ENCODE peak calls at places on chromosome X, in five cellular contexts. F is mucosa of descending colon, I is brain microvascular endothelial cell, B is HFF-Myc, E is uterus. H is an unnamed sample.
A peak's percentile ranks its signal among the peaks of the same experiment; 100 is the strongest.

GRCh38 chrX:123184199-123184857 is at the start of gene GRIA3:
- DNase-seq in F (no peak), I (no peak), B (no peak), E (no peak), H (no peak)

GRCh38 chrX:68807818-68808217 is 21.0 kb upstream of the EFNB1 start:
- DNase-seq in F (no peak), I (no peak), B (no peak), E (no peak), H (no peak)

GRCh38 chrX:22603060-22603459 is 330.3 kb downstream of the CBLL2 start:
- DNase-seq in F (no peak), I (no peak), B (no peak), E (no peak), H (no peak)

GRCh38 chrX:134715930-134716619 is 57.8 kb upstream of the PLAC1 start:
- DNase-seq in F (no peak), I (no peak), B (no peak), E (no peak), H (no peak)

GRCh38 chrX:40733691-40734090 is 1.7 kb downstream of the MED14 start:
- DNase-seq in F (no peak), I (no peak), B (no peak), E (no peak), H (no peak)

GRCh38 chrX:29728639-29729038 is 486.7 kb upstream of the MAGEB2 start:
- DNase-seq in F (no peak), I (no peak), B (no peak), E (no peak), H (no peak)

GRCh38 chrX:43973249-43973672 is at the start of gene NDP:
- DNase-seq in F (no peak), I (no peak), B (no peak), E (no peak), H (no peak)

GRCh38 chrX:145817666-145818521 is at the start of gene SLITRK2:
- DNase-seq in F (no peak), I (no peak), B (no peak), E (no peak), H (no peak)

GRCh38 chrX:151697537-151697936 is 2.3 kb downstream of the PRRG3 start:
- DNase-seq in F (no peak), I (peak; percentile 23), B (peak; percentile 75), E (peak; percentile 28), H (no peak)

GRCh38 chrX:15356444-15356843 is 21.1 kb upstream of the PIGA start:
- DNase-seq in F (no peak), I (no peak), B (no peak), E (no peak), H (no peak)

GRCh38 chrX:69374569-69374968 is 129.6 kb upstream of the NALF2 start:
- DNase-seq in F (no peak), I (no peak), B (no peak), E (no peak), H (no peak)

GRCh38 chrX:26649534-26649933 is 433.6 kb downstream of the MAGEB5 start:
- DNase-seq in F (no peak), I (peak; percentile 23), B (no peak), E (no peak), H (no peak)

GRCh38 chrX:9770319-9770718 is 4.7 kb upstream of the GPR143 start:
- DNase-seq in F (no peak), I (no peak), B (no peak), E (no peak), H (no peak)

GRCh38 chrX:39821709-39822095 is 276.1 kb downstream of the BCOR start:
- DNase-seq in F (no peak), I (no peak), B (no peak), E (no peak), H (no peak)

GRCh38 chrX:34638116-34638515 is 19.0 kb downstream of the TMEM47 start:
- DNase-seq in F (no peak), I (no peak), B (no peak), E (no peak), H (no peak)

GRCh38 chrX:86148024-86148511 is at the start of gene DACH2:
- DNase-seq in F (peak; percentile 75), I (peak; percentile 67), B (no peak), E (peak; percentile 80), H (peak; percentile 64)

GRCh38 chrX:48958635-48959094 is 1.3 kb upstream of the OTUD5 start:
- DNase-seq in F (no peak), I (peak; percentile 65), B (no peak), E (peak; percentile 51), H (peak; percentile 24)

GRCh38 chrX:340121-340520 is 21.5 kb upstream of the GTPBP6 start:
- DNase-seq in F (peak; percentile 8), I (no peak), B (no peak), E (no peak), H (peak; percentile 10)

GRCh38 chrX:68146054-68146453 is 287.2 kb downstream of the OPHN1 start:
- DNase-seq in F (no peak), I (peak; percentile 31), B (peak; percentile 5), E (no peak), H (no peak)

GRCh38 chrX:15497865-15498264 is 2.7 kb upstream of the BMX start:
- DNase-seq in F (peak; percentile 45), I (peak; percentile 29), B (no peak), E (peak; percentile 25), H (peak; percentile 16)

GRCh38 chrX:46577116-46578005 is 3.8 kb downstream of the CHST7 start:
- DNase-seq in F (no peak), I (peak; percentile 37), B (no peak), E (no peak), H (no peak)
- H3K4me3 ChIP-seq in F (no peak overlapping the region), I (no peak overlapping the region), B (no peak overlapping the region), E (peak overlapping the region; percentile 53), H (peak overlapping the region; percentile 82)

GRCh38 chrX:2908125-2908685 is 20.9 kb downstream of the ARSD start:
- DNase-seq in F (no peak), I (no peak), B (no peak), E (no peak), H (no peak)

GRCh38 chrX:2910109-2910508 is 19.0 kb downstream of the ARSD start:
- DNase-seq in F (no peak), I (no peak), B (no peak), E (no peak), H (no peak)

GRCh38 chrX:2902841-2903240 is 26.3 kb downstream of the ARSD start:
- DNase-seq in F (no peak), I (no peak), B (no peak), E (no peak), H (no peak)

GRCh38 chrX:2903366-2903765 is 25.8 kb downstream of the ARSD start:
- DNase-seq in F (no peak), I (no peak), B (no peak), E (no peak), H (no peak)

DNA sequence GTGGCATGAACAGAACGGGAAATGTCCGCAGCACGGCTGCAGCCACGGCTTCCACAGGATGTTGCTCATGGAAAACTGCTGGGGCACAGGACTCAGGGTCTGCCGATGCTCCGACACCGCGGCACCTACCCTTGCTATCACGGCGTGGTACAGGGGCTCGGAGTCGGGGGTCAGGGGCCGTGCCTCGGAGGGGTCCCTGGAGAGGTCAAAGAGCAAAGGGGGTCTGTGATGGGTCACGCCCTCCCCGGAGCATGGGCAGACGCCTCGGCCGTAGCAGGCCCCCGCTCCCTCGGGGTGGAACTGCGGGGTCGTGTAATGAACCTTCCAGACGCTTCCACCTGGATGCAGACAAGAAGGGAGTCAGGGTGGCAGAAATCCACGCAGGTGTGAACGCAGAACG is 21.8 kb downstream of the ARSD start:
- DNase-seq in F (no peak), I (no peak), B (no peak), E (no peak), H (no peak)
- TF ChIP-seq CTCF in F (no peak), I (no peak), B (no peak), E (no peak), H (no peak)

GRCh38 chrX:119755981-119756533 is 2.3 kb upstream of the SOWAHD start:
- DNase-seq in F (no peak), I (no peak), B (no peak), E (no peak), H (no peak)
- H3K4me3 ChIP-seq in F (no peak overlapping the region), I (no peak overlapping the region), B (no peak overlapping the region), E (no peak overlapping the region), H (no peak overlapping the region)

DNA sequence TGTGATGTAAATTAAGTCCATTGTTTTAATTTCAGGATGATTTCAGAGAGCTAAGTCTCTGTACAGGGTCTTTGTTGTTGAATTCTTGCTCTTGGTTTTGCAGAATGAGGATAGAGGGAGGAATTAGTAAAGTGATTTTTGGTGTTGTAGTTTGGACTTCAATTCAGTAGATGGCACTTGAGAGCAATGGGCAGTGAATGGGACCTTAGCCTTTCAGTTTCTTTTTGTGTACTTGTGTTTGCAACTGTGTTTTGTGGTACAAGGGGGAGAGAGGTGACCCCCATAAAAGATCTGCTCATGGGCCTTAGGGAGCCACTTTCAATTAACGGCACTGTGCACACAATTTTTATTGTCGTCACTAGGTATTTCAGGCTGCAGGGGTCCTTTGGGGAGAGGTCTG is 340.0 kb downstream of the DCAF12L2 start:
- DNase-seq in F (no peak), I (no peak), B (no peak), E (no peak), H (no peak)
- TF ChIP-seq CTCF in F (no peak), I (no peak), B (no peak), E (no peak), H (no peak)